ENCODE peak calls at places on chromosomes 12 and 14, in five cellular contexts. L is stomach, J is breast epithelium, C is uterus, N is ovary. U is an unnamed sample.

GRCh38 chr14:31441273-31442110 is 15.8 kb downstream of the DTD2 start:
- DNase-seq in L (no peak), J (no peak), C (no peak), N (no peak), U (no peak)

GRCh38 chr12:68375701-68376469 is 43.7 kb upstream of the MDM1 start:
- DNase-seq in L (no peak), J (no peak), C (no peak), N (no peak), U (no peak)

GRCh38 chr12:43921666-43922337 is 85.9 kb downstream of the TMEM117 start:
- DNase-seq in L (no peak), J (no peak), C (no peak), N (no peak), U (no peak)

GRCh38 chr12:12244341-12244740 is 22.5 kb downstream of the LRP6 start:
- DNase-seq in L (no peak), J (no peak), C (no peak), N (no peak), U (no peak)

GRCh38 chr12:120961604-120962486 is 16.5 kb upstream of the HNF1A start:
- DNase-seq in L (peak), J (no peak), C (no peak), N (no peak), U (peak)

GRCh38 chr14:61154606-61155005 is 126.5 kb downstream of the TMEM30B start:
- DNase-seq in L (no peak), J (no peak), C (no peak), N (no peak), U (no peak)

GRCh38 chr12:86349196-86349595 is 93.0 kb upstream of the MGAT4C start:
- DNase-seq in L (no peak), J (no peak), C (no peak), N (no peak), U (no peak)

GRCh38 chr12:47837190-47838171 is 17.8 kb upstream of the HDAC7 start:
- DNase-seq in L (peak), J (peak), C (peak), N (peak), U (no peak)

GRCh38 chr14:101980700-101981099 is 16.3 kb downstream of the DYNC1H1 start:
- DNase-seq in L (peak), J (peak), C (peak), N (no peak), U (no peak)

GRCh38 chr12:2264622-2265306 is 212.0 kb downstream of the CACNA1C start:
- DNase-seq in L (no peak), J (peak), C (peak), N (no peak), U (no peak)

GRCh38 chr14:60724080-60724618 is at the start of gene SIX4:
- DNase-seq in L (peak), J (peak), C (peak), N (peak), U (no peak)

GRCh38 chr14:30621954-30622830 is at the start of gene SCFD1:
- DNase-seq in L (peak), J (peak), C (peak), N (peak), U (peak)

GRCh38 chr14:105223770-105224544 is 24.4 kb upstream of the BTBD6 start:
- DNase-seq in L (no peak), J (no peak), C (no peak), N (no peak), U (no peak)

GRCh38 chr12:29187756-29188155 is 38.7 kb downstream of the FAR2 start:
- DNase-seq in L (no peak), J (no peak), C (no peak), N (no peak), U (no peak)

GRCh38 chr12:50620050-50620974 is 115.5 kb downstream of the DIP2B start:
- DNase-seq in L (no peak), J (no peak), C (no peak), N (no peak), U (no peak)

GRCh38 chr12:131353376-131353775 is 357.5 kb upstream of the SFSWAP start:
- DNase-seq in L (no peak), J (no peak), C (no peak), N (no peak), U (no peak)

GRCh38 chr12:91331371-91331770 is 148.8 kb upstream of the DCN start:
- DNase-seq in L (no peak), J (no peak), C (no peak), N (no peak), U (no peak)

GRCh38 chr12:98126637-98127335 is 388.6 kb upstream of the TMPO start:
- DNase-seq in L (no peak), J (no peak), C (no peak), N (no peak), U (no peak)

GRCh38 chr14:101328412-101329149 is 232.7 kb upstream of the DIO3 start:
- DNase-seq in L (no peak), J (no peak), C (no peak), N (no peak), U (no peak)

GRCh38 chr14:55611859-55612258 is 31.9 kb downstream of the KTN1 start:
- DNase-seq in L (no peak), J (no peak), C (no peak), N (no peak), U (no peak)
- H3K4me3 ChIP-seq in L (no peak), J (no peak), C (no peak), N (no peak), U (no peak)

GRCh38 chr12:128792881-128793280 is 30.9 kb downstream of the SLC15A4 start:
- DNase-seq in L (peak), J (no peak), C (no peak), N (no peak), U (no peak)

GRCh38 chr12:128797119-128798118 is 26.3 kb downstream of the SLC15A4 start:
- DNase-seq in L (no peak), J (no peak), C (no peak), N (no peak), U (no peak)

GRCh38 chr12:128794661-128795529 is 28.9 kb downstream of the SLC15A4 start:
- DNase-seq in L (peak), J (no peak), C (no peak), N (no peak), U (no peak)

GRCh38 chr12:128796439-128797118 is 27.2 kb downstream of the SLC15A4 start:
- DNase-seq in L (no peak), J (no peak), C (no peak), N (no peak), U (no peak)

GRCh38 chr12:128795530-128796361 is 28.0 kb downstream of the SLC15A4 start:
- DNase-seq in L (no peak), J (no peak), C (no peak), N (no peak), U (no peak)
- TF ChIP-seq POLR2A in L (no peak), J (no peak), C (no peak), N (no peak), U (no peak)

GRCh38 chr12:1117371-1117770 is 126.3 kb downstream of the ERC1 start:
- DNase-seq in L (no peak), J (no peak), C (no peak), N (no peak), U (no peak)
- H3K27ac ChIP-seq in L (no peak), J (no peak), C (no peak), N (no peak), U (no peak)

GRCh38 chr14:103187911-103188310 is 64.7 kb downstream of the TNFAIP2 start:
- DNase-seq in L (no peak), J (no peak), C (no peak), N (no peak), U (no peak)

GRCh38 chr14:103186894-103187586 is 63.8 kb downstream of the TNFAIP2 start:
- DNase-seq in L (no peak), J (no peak), C (no peak), N (no peak), U (no peak)

GRCh38 chr14:103184046-103184445 is 60.8 kb downstream of the TNFAIP2 start:
- DNase-seq in L (no peak), J (no peak), C (no peak), N (no peak), U (no peak)

GRCh38 chr14:103185051-103186027 is 62.1 kb downstream of the TNFAIP2 start:
- DNase-seq in L (no peak), J (no peak), C (no peak), N (no peak), U (no peak)

GRCh38 chr14:103186241-103186835 is 63.1 kb downstream of the TNFAIP2 start:
- DNase-seq in L (no peak), J (no peak), C (no peak), N (no peak), U (no peak)
- H3K4me3 ChIP-seq in L (no peak), J (no peak), C (no peak), N (no peak), U (no peak)